ENCODE peak calls at places on chromosomes 3 and 15, in eight cellular contexts. I is SK-N-SH; X is fibroblast of mammary gland; E is AG08395; W is fibroblast of lung; Y is T-helper 9 cell; S is activated naive CD8-positive, alpha-beta T cell treated with anti-CD3 and anti-CD28 coated beads, Interleukin-2, amount 50 U/mL, for 24 hours; P is AG04449. J is an unnamed sample.

GRCh38 chr15:78322243-78322642 is 17.9 kb upstream of the CRABP1 start:
- DNase-seq in X (no peak), S (no peak), W (peak), Y (no peak), P (no peak), I (peak), E (peak), J (peak)

GRCh38 chr3:12501360-12502020 is 17.2 kb downstream of the TSEN2 start:
- DNase-seq in E (peak), Y (no peak), S (no peak), W (peak), I (no peak), X (peak), P (no peak), J (peak)

GRCh38 chr3:143098032-143098764 is 21.4 kb upstream of the CHST2 start:
- DNase-seq in X (no peak), E (no peak), S (no peak), I (no peak), Y (no peak), P (no peak), W (no peak), J (no peak)

GRCh38 chr15:30044377-30044776 is 38.4 kb upstream of the GOLGA8J start:
- DNase-seq in Y (no peak), E (no peak), S (no peak), X (no peak), P (no peak), W (no peak), I (no peak), J (no peak)

GRCh38 chr3:13535905-13536304 is 13.0 kb upstream of the FBLN2 start:
- DNase-seq in P (no peak), X (no peak), E (no peak), W (no peak), Y (no peak), S (no peak), I (peak), J (no peak)

GRCh38 chr3:67418539-67419529 is 235.6 kb downstream of the SUCLG2 start:
- DNase-seq in I (no peak), S (no peak), X (peak), Y (no peak), W (peak), P (no peak), E (peak), J (peak)

GRCh38 chr15:87144775-87145174 is 1065.1 kb downstream of the AGBL1 start:
- DNase-seq in E (no peak), S (no peak), X (no peak), P (no peak), W (peak), I (peak), Y (no peak), J (peak)

GRCh38 chr15:26972636-26973035 is 1.7 kb downstream of the GABRG3 start:
- DNase-seq in X (no peak), P (no peak), Y (no peak), S (no peak), W (peak), E (no peak), I (no peak), J (no peak)

GRCh38 chr15:90286678-90287077 is 21.2 kb downstream of the NGRN start:
- DNase-seq in X (peak), E (peak), Y (no peak), S (peak), I (peak), W (peak), P (no peak), J (peak)

GRCh38 chr3:127689266-127689860 is 16.6 kb downstream of the ABTB1 start:
- DNase-seq in E (no peak), W (peak), X (no peak), I (no peak), S (no peak), Y (no peak), P (no peak), J (no peak)

GRCh38 chr15:57385923-57386390 is 9.7 kb downstream of the CGNL1 start:
- DNase-seq in W (no peak), Y (no peak), I (no peak), S (no peak), E (no peak), P (no peak), X (no peak), J (no peak)

GRCh38 chr3:126394179-126394976 is at the start of gene CFAP100:
- DNase-seq in Y (no peak), I (no peak), E (peak), W (peak), P (no peak), S (no peak), X (peak), J (peak)

GRCh38 chr3:160956785-160957184 is 148.4 kb downstream of the B3GALNT1 start:
- DNase-seq in P (no peak), W (peak), X (peak), Y (no peak), I (no peak), S (no peak), E (peak), J (peak)

GRCh38 chr3:4584537-4585249 is 91.5 kb downstream of the ITPR1 start:
- DNase-seq in Y (no peak), E (no peak), S (peak), X (peak), W (no peak), I (no peak), P (no peak), J (peak)

GRCh38 chr15:69744421-69745162 is 292.0 kb downstream of the RPLP1 start:
- DNase-seq in X (no peak), P (no peak), Y (no peak), S (no peak), I (no peak), E (no peak), W (no peak), J (no peak)

GRCh38 chr3:115760722-115761121 is 137.4 kb downstream of the GAP43 start:
- DNase-seq in Y (no peak), E (no peak), X (no peak), P (no peak), S (no peak), I (peak), W (no peak), J (no peak)

GRCh38 chr15:42118650-42119531 is 24.5 kb upstream of the PLA2G4D start:
- DNase-seq in P (no peak), Y (no peak), X (no peak), W (no peak), E (no peak), I (no peak), S (no peak), J (no peak)

GRCh38 chr3:86282106-86282787 is 708.7 kb downstream of the VGLL3 start:
- DNase-seq in S (no peak), E (no peak), W (no peak), I (no peak), Y (no peak), P (no peak), X (no peak), J (no peak)

GRCh38 chr3:193776626-193777025 is 183.6 kb downstream of the OPA1 start:
- DNase-seq in X (no peak), I (no peak), W (no peak), P (no peak), E (no peak), S (no peak), Y (no peak), J (no peak)

GRCh38 chr15:33242669-33243191 is 48.2 kb upstream of the FMN1 start:
- DNase-seq in X (peak), E (peak), Y (no peak), W (peak), P (no peak), I (peak), S (no peak), J (no peak)

GRCh38 chr15:78988361-78988911 is 43.6 kb upstream of the CTSH start:
- DNase-seq in I (no peak), P (peak), W (peak), S (no peak), E (peak), Y (no peak), X (peak), J (peak)

GRCh38 chr3:71602256-71602655 is 18.7 kb upstream of the FOXP1 start:
- DNase-seq in P (no peak), I (no peak), E (no peak), W (peak), S (no peak), Y (no peak), X (no peak), J (no peak)

GRCh38 chr3:112074006-112074405 is 12.2 kb upstream of the C3orf52 start:
- DNase-seq in S (no peak), X (peak), Y (no peak), P (no peak), E (peak), I (no peak), W (peak), J (peak)

GRCh38 chr3:50913279-50913678 is 238.6 kb downstream of the DOCK3 start:
- DNase-seq in E (no peak), I (no peak), P (no peak), S (no peak), W (no peak), X (no peak), Y (no peak), J (no peak)

GRCh38 chr15:39736646-39737550 is 45.7 kb downstream of the FSIP1 start:
- DNase-seq in Y (no peak), W (no peak), S (no peak), X (no peak), P (no peak), I (no peak), E (no peak), J (no peak)

GRCh38 chr15:82951472-82952155 is 906 bp downstream of the HOMER2 start:
- DNase-seq in P (no peak), X (peak), Y (no peak), E (peak), I (peak), S (no peak), W (no peak), J (no peak)

GRCh38 chr3:40086890-40087884 is 222.3 kb upstream of the EIF1B start:
- DNase-seq in S (no peak), E (peak), P (no peak), I (no peak), W (no peak), Y (no peak), X (no peak), J (no peak)

GRCh38 chr3:191499307-191500125 is 38.6 kb downstream of the PYDC2 start:
- DNase-seq in W (peak), Y (no peak), P (no peak), X (peak), E (peak), S (no peak), I (peak), J (peak)

GRCh38 chr15:94265009-94265408 is 33.6 kb downstream of the MCTP2 start:
- DNase-seq in Y (no peak), W (no peak), S (no peak), E (no peak), X (peak), I (no peak), P (no peak), J (no peak)